ENCODE peak calls at places on chromosomes 16 and 17, in four cellular contexts. U, B, H and L are unnamed samples.

GRCh38 chr16:70746040-70746707 is 54.8 kb downstream of the VAC14 start:
- DNase-seq in U (peak), B (peak), H (peak), L (peak)

GRCh38 chr17:74471341-74471740 is 4.9 kb downstream of the CD300A start:
- DNase-seq in U (no peak), B (no peak), H (no peak), L (no peak)

GRCh38 chr17:59330314-59330942 is 1.0 kb upstream of the YPEL2 start:
- DNase-seq in U (no peak), B (peak), H (no peak), L (peak)

GRCh38 chr16:31071861-31072260 is 2.2 kb downstream of the ZNF668 start:
- DNase-seq in U (peak), B (no peak), H (peak), L (no peak)

GRCh38 chr17:81398170-81398854 is 3.1 kb downstream of the BAHCC1 start:
- DNase-seq in U (peak), B (no peak), H (no peak), L (no peak)

GRCh38 chr16:19240494-19240893 is 45.0 kb upstream of the CLEC19A start:
- DNase-seq in U (no peak), B (no peak), H (no peak), L (no peak)

GRCh38 chr16:54921229-54921824 is 9.3 kb upstream of the IRX5 start:
- DNase-seq in U (peak), B (no peak), H (no peak), L (no peak)

GRCh38 chr16:89607453-89607852 is 6.0 kb upstream of the DPEP1 start:
- DNase-seq in U (no peak), B (no peak), H (no peak), L (no peak)

GRCh38 chr17:7575481-7575883 is 4.0 kb upstream of the CD68 start:
- DNase-seq in U (no peak), B (no peak), H (no peak), L (no peak)

GRCh38 chr16:89981414-89981813 is 32.9 kb downstream of the DEF8 start:
- DNase-seq in U (no peak), B (no peak), H (no peak), L (no peak)

GRCh38 chr16:70804153-70804728 is 3.3 kb upstream of the VAC14 start:
- DNase-seq in U (peak), B (no peak), H (peak), L (no peak)

GRCh38 chr16:22147853-22148252 is 14.5 kb upstream of the SDR42E2 start:
- DNase-seq in U (no peak), B (no peak), H (no peak), L (no peak)

GRCh38 chr16:87058728-87059250 is 258.4 kb downstream of the C16orf95 start:
- DNase-seq in U (no peak), B (no peak), H (no peak), L (no peak)

GRCh38 chr17:40844671-40845107 is 22.3 kb upstream of the KRT10 start:
- DNase-seq in U (no peak), B (no peak), H (no peak), L (no peak)

GRCh38 chr16:9977333-9977897 is 204.8 kb downstream of the GRIN2A start:
- DNase-seq in U (no peak), B (no peak), H (no peak), L (no peak)

GRCh38 chr17:73829676-73830280 is 185.5 kb upstream of the SDK2 start:
- DNase-seq in U (no peak), B (no peak), H (no peak), L (no peak)

GRCh38 chr16:57828272-57829161 is 26.2 kb upstream of the KIFC3 start:
- DNase-seq in U (no peak), B (no peak), H (no peak), L (no peak)

GRCh38 chr16:11050954-11051353 is 106.6 kb downstream of the CLEC16A start:
- DNase-seq in U (no peak), B (no peak), H (no peak), L (no peak)

GRCh38 chr17:49602783-49603182 is 27.1 kb downstream of the NXPH3 start:
- DNase-seq in U (no peak), B (no peak), H (no peak), L (no peak)

GRCh38 chr16:74580828-74581227 is 26.1 kb downstream of the GLG1 start:
- DNase-seq in U (no peak), B (no peak), H (no peak), L (no peak)

GRCh38 chr16:23223368-23223767 is 40.8 kb downstream of the SCNN1G start:
- DNase-seq in U (no peak), B (no peak), H (no peak), L (no peak)

GRCh38 chr17:42133461-42134041 is 10.9 kb downstream of the HSPB9 start:
- DNase-seq in U (no peak), B (no peak), H (no peak), L (no peak)

GRCh38 chr17:7281953-7282751 is 634 bp downstream of the SLC2A4 start:
- DNase-seq in U (no peak), B (no peak), H (no peak), L (no peak)

GRCh38 chr16:598823-599739 is 9.2 kb downstream of the RAB40C start:
- DNase-seq in U (no peak), B (no peak), H (no peak), L (no peak)

GRCh38 chr16:9119795-9120194 is 28.4 kb downstream of the HAPSTR1 start:
- DNase-seq in U (peak), B (no peak), H (peak), L (no peak)

GRCh38 chr17:80899402-80900268 is 92.0 kb upstream of the CHMP6 start:
- DNase-seq in U (peak), B (no peak), H (no peak), L (no peak)

GRCh38 chr17:1259910-1260389 is 10.3 kb upstream of the BHLHA9 start:
- DNase-seq in U (peak), B (no peak), H (no peak), L (no peak)

GRCh38 chr17:75523647-75524046 is 1.9 kb upstream of the LLGL2 start:
- DNase-seq in U (no peak), B (no peak), H (no peak), L (no peak)

GRCh38 chr17:34299017-34299416 is 13.5 kb downstream of the CCL11 start:
- DNase-seq in U (peak), B (no peak), H (peak), L (no peak)

GRCh38 chr17:68184816-68185436 is 62.9 kb upstream of the AMZ2 start:
- DNase-seq in U (no peak), B (no peak), H (no peak), L (no peak)

GRCh38 chr17:3474212-3474611 is 1.6 kb upstream of the ASPA start:
- DNase-seq in U (peak), B (no peak), H (no peak), L (no peak)

GRCh38 chr17:64783556-64784352 is 121.6 kb upstream of the SMURF2 start:
- DNase-seq in U (no peak), B (no peak), H (no peak), L (no peak)

GRCh38 chr17:56913000-56913866 is 616 bp downstream of the TRIM25 start:
- DNase-seq in U (peak), B (no peak), H (no peak), L (no peak)

GRCh38 chr16:67179421-67180080 is 4.2 kb downstream of the MATCAP1 start:
- DNase-seq in U (no peak), B (no peak), H (no peak), L (no peak)
- TF ChIP-seq CTCF in U (no peak), B (no peak), H (peak), L (no peak)

DNA sequence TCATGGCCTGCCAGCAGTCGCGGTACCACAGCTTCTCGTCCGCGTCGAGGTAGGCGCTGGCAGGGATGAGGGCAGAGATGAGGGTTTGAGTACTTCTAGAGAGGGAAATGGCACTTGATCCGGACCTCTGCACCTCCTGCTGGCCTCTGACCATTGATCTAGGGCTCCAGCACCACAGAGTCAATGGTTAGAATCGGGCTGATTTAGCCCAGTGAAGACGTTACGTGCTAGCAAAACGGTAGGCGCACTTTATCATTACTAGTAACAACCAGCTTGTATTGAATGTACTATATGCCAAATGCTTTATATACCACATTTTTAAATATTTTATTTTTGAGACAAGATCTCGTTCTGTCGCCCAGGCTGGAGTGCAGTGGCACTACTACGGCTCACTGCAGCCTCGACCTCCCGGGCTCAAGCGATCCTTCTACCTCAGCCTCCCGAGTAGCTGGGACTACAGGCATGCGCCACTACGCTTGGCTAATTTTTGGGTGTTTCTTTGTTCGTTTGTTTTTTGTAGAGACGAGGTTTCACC is 526 bp downstream of the TSNAXIP1 start:
- DNase-seq in U (no peak), B (no peak), H (no peak), L (no peak)
- TF ChIP-seq CTCF in U (peak), B (no peak), H (no peak), L (no peak)

DNA sequence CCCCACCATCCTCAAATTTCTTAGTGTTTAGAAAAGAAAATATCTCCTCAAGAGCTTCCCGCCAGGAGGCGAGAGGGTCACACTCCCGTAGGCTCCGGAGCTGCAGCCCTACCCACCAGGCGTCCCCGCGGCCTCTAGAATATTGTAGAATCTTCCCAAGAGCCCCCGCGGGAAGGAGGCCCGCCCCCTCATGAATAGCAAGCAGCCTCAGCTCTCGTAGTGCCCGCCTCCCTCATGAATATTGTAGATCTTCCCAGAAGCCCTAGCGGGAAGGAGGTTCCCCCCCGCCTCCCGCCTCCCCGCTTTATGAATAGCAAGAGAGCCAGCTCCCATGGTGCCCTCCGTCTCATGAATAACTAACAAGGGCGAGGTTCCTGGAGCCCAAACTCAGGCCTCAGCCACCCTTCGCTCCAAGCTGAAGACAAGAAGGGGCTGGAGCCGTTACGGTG is at the start of gene FBXO47:
- DNase-seq in U (peak), B (peak), H (no peak), L (peak)
- TF ChIP-seq CTCF in U (peak), B (no peak), H (no peak), L (no peak)

GRCh38 chr17:17994271-17994670 is 21.6 kb downstream of the DRC3 start:
- DNase-seq in U (no peak), B (no peak), H (no peak), L (no peak)
- TF ChIP-seq CTCF in U (no peak), B (no peak), H (peak), L (no peak)

GRCh38 chr16:77894054-77894632 is 105.8 kb downstream of the VAT1L start:
- DNase-seq in U (no peak), B (no peak), H (no peak), L (no peak)
- TF ChIP-seq CTCF in U (no peak), B (no peak), H (no peak), L (no peak)

DNA sequence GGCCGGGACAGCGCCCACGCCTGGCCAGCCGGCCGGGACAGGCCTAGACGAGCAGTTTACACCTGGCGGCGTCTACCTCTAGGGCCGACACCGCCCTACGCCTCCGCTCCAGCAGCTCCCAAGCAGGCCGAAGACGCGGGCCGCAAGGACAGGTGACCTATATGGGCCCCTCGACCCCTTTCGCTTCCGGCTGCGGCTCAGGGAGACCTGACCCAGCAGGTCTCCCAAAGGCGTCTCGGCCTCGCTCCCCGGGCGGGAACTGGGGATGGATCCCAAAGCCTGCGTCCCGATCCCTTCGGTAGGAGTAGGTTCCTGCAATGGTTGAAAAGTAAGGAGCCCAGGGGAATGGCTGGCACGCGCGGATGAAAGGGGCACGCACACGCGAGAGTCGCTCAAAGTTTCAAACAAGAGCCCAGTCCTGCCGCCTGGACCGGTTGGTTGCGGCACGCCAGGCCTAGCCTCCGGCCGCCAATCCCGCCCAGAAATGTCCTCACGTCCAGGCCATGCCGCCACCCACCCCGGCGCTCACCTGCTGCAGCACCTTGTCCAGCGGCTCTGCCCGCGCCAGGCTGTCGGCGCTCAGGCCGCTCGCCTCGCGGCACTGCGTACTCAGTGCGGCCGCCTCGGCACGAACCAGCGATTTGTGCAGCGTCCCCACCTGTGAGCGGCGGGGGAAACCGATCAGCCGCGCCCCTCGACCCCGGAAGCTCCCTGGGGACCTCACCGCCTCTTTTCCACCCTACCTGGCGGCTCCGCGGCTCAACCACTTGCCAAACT is 634 bp downstream of the ESRP2 start:
- DNase-seq in U (no peak), B (no peak), H (no peak), L (no peak)
- TF ChIP-seq CTCF in U (no peak), B (no peak), H (peak), L (no peak)

DNA sequence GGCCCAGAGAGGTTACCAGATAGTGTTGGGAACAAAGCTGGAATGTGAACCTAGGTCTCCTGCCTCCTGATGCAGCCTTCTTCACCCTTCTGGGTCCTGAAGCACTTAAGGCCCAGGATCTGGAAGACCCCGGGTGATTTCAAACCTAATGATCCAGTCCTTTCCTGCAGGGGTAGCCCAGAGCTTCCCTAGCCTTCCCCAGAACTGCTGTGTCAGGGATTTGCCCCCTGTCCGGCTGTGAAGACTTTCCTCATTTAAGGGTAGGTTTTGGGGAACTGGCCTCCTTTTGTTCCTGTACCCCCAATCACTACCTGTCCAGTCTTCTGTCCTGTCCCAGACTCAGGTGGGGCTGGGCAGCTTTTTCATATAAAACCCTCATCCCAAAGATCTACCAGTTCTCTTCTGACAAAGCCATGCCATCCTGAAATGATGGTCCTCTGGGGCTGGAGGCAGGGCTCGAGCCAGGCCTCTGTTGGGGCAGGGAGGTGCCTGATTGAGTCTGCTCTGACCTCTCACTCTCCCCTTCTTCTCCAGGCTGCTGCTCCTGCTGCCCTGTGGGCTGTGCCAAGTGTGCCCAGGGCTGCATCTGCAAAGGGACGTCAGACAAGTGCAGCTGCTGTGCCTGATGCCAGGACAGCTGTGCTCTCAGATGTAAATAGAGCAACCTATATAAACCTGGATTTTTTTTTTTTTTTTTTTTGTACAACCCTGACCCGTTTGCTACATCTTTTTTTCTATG is 1.3 kb downstream of the MT1X start:
- DNase-seq in U (no peak), B (no peak), H (no peak), L (no peak)
- TF ChIP-seq CTCF in U (no peak), B (no peak), H (no peak), L (no peak)

GRCh38 chr17:46876926-46877325 is 25.5 kb downstream of the WNT9B start:
- DNase-seq in U (no peak), B (no peak), H (no peak), L (no peak)

GRCh38 chr17:46875849-46876352 is 24.5 kb downstream of the WNT9B start:
- DNase-seq in U (no peak), B (no peak), H (no peak), L (no peak)

GRCh38 chr17:46874906-46875305 is 23.5 kb downstream of the WNT9B start:
- DNase-seq in U (no peak), B (no peak), H (no peak), L (no peak)

GRCh38 chr17:46877466-46877865 is 26.1 kb downstream of the WNT9B start:
- DNase-seq in U (no peak), B (no peak), H (no peak), L (no peak)

DNA sequence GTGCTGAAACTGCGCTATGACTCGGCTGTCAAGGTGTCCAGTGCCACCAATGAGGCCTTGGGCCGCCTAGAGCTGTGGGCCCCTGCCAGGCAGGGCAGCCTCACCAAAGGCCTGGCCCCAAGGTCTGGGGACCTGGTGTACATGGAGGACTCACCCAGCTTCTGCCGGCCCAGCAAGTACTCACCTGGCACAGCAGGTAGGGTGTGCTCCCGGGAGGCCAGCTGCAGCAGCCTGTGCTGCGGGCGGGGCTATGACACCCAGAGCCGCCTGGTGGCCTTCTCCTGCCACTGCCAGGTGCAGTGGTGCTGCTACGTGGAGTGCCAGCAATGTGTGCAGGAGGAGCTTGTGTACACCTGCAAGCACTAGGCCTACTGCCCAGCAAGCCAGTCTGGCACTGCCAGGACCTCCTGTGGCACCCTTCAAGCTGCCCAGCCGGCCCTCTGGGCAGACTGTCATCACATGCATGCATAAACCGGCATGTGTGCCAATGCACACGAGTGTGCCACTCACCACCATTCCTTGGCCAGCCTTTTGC is 25.0 kb downstream of the WNT9B start:
- DNase-seq in U (no peak), B (no peak), H (no peak), L (no peak)
- TF ChIP-seq CTCF in U (peak), B (no peak), H (peak), L (no peak)

GRCh38 chr16:84144301-84144858 is 597 bp downstream of the HSDL1 start:
- DNase-seq in U (peak), B (no peak), H (no peak), L (no peak)
- TF ChIP-seq CTCF in U (peak), B (no peak), H (no peak), L (no peak)

GRCh38 chr17:20908373-20909273 is 134.2 kb downstream of the USP22 start:
- DNase-seq in U (peak), B (peak), H (peak), L (peak)
- TF ChIP-seq CTCF in U (peak), B (peak), H (peak), L (no peak)